ENCODE peak calls at places on chromosomes 4 and X, in seven cellular contexts. Q is A549; T is activated CD4-positive, alpha-beta T cell treated with anti-CD3 and anti-CD28 coated beads, Interleukin-2, amount 50 U/mL, for 24 hours; Z is Peyer's patch; J is stimulated activated CD4-positive, alpha-beta T cell treated with anti-CD3 and anti-CD28 coated beads, Interleukin-15, amount 100 ng/mL, for 24 hours; L is HS-5; D is choroid plexus epithelial cell. W is an unnamed sample.
A peak's percentile ranks its signal among the peaks of the same experiment; 100 is the strongest.

GRCh38 chr4:89357787-89358186 is 50.2 kb upstream of the GPRIN3 start:
- DNase-seq in Q (no peak), T (no peak), Z (no peak), J (no peak), L (no peak), D (no peak), W (no peak)

GRCh38 chrX:120251471-120252011 is 929 bp downstream of the ZBTB33 start:
- DNase-seq in Q (peak; percentile 31), T (peak; percentile 0), Z (peak; percentile 54), J (peak; percentile 29), L (no peak), D (peak; percentile 23), W (no peak)

GRCh38 chr4:7354937-7355336 is 79.8 kb downstream of the PSAPL1 start:
- DNase-seq in Q (no peak), T (no peak), Z (no peak), J (no peak), L (no peak), D (no peak), W (no peak)

GRCh38 chr4:94408549-94409374 is 43.0 kb upstream of the PDLIM5 start:
- DNase-seq in Q (no peak), T (no peak), Z (no peak), J (no peak), L (no peak), D (peak; percentile 74), W (no peak)

GRCh38 chr4:1010522-1011021 is 854 bp upstream of the FGFRL1 start:
- DNase-seq in Q (no peak), T (peak; percentile 37), Z (peak; percentile 81), J (peak; percentile 82), L (no peak), D (peak; percentile 87), W (peak; percentile 54)

GRCh38 chr4:93201471-93201870 is 627.1 kb upstream of the ATOH1 start:
- DNase-seq in Q (no peak), T (no peak), Z (no peak), J (no peak), L (no peak), D (no peak), W (no peak)

GRCh38 chrX:2658585-2659292 is 32.4 kb upstream of the CD99 start:
- DNase-seq in Q (no peak), T (no peak), Z (no peak), J (no peak), L (no peak), D (no peak), W (no peak)

GRCh38 chr4:1727117-1728031 is 6.1 kb downstream of the TACC3 start:
- DNase-seq in Q (peak; percentile 56), T (no peak), Z (peak; percentile 81), J (no peak), L (peak; percentile 72), D (peak; percentile 81), W (no peak)

GRCh38 chr4:170423137-170423536 is 333.4 kb upstream of the AADAT start:
- DNase-seq in Q (no peak), T (no peak), Z (no peak), J (no peak), L (peak; percentile 89), D (peak; percentile 90), W (peak; percentile 30)

GRCh38 chrX:67613366-67613765 is 69.5 kb downstream of the AR start:
- DNase-seq in Q (no peak), T (no peak), Z (no peak), J (no peak), L (no peak), D (peak; percentile 39), W (no peak)

GRCh38 chr4:4507923-4508322 is 33.9 kb downstream of the STX18 start:
- DNase-seq in Q (peak; percentile 9), T (no peak), Z (no peak), J (no peak), L (no peak), D (peak; percentile 61), W (no peak)

GRCh38 chrX:1685460-1685859 is 70.6 kb downstream of the ASMT start:
- DNase-seq in Q (no peak), T (no peak), Z (no peak), J (no peak), L (no peak), D (no peak), W (no peak)

GRCh38 chr4:88870428-88870827 is 172.8 kb upstream of the NAP1L5 start:
- DNase-seq in Q (no peak), T (no peak), Z (no peak), J (no peak), L (no peak), D (no peak), W (no peak)

GRCh38 chrX:10404435-10404834 is 215.9 kb downstream of the MID1 start:
- DNase-seq in Q (no peak), T (no peak), Z (no peak), J (no peak), L (peak; percentile 46), D (peak; percentile 36), W (peak; percentile 41)

GRCh38 chr4:154836513-154836912 is 55.4 kb downstream of the RBM46 start:
- DNase-seq in Q (no peak), T (no peak), Z (no peak), J (no peak), L (no peak), D (no peak), W (no peak)

GRCh38 chr4:95367824-95368223 is 180.9 kb downstream of the UNC5C start:
- DNase-seq in Q (no peak), T (no peak), Z (no peak), J (no peak), L (no peak), D (no peak), W (no peak)

GRCh38 chr4:19831644-19832285 is 419.9 kb upstream of the SLIT2 start:
- DNase-seq in Q (no peak), T (no peak), Z (no peak), J (no peak), L (peak; percentile 6), D (no peak), W (no peak)

GRCh38 chrX:154596290-154596929 is 11.5 kb downstream of the CTAG1A start:
- DNase-seq in Q (no peak), T (no peak), Z (no peak), J (no peak), L (no peak), D (peak; percentile 55), W (no peak)

GRCh38 chrX:102345916-102346315 is 93.9 kb downstream of the NXF2B start:
- DNase-seq in Q (peak; percentile 2), T (peak; percentile 41), Z (peak; percentile 39), J (peak; percentile 67), L (no peak), D (peak; percentile 55), W (no peak)

GRCh38 chr4:125266901-125267601 is 47.7 kb upstream of the FAT4 start:
- DNase-seq in Q (no peak), T (no peak), Z (no peak), J (no peak), L (peak; percentile 61), D (peak; percentile 85), W (peak; percentile 28)

GRCh38 chr4:82223715-82224114 is 150.1 kb downstream of the HNRNPD start:
- DNase-seq in Q (no peak), T (no peak), Z (no peak), J (peak; percentile 13), L (no peak), D (peak; percentile 1), W (no peak)

GRCh38 chr4:6464842-6465588 is 7.4 kb downstream of the PPP2R2C start:
- DNase-seq in Q (peak; percentile 36), T (no peak), Z (no peak), J (no peak), L (no peak), D (no peak), W (no peak)

GRCh38 chr4:185520119-185520518 is 15.2 kb downstream of the PDLIM3 start:
- DNase-seq in Q (no peak), T (no peak), Z (no peak), J (no peak), L (no peak), D (peak; percentile 82), W (no peak)

GRCh38 chr4:185710487-185710995 is 101.5 kb downstream of the SORBS2 start:
- DNase-seq in Q (no peak), T (no peak), Z (no peak), J (no peak), L (no peak), D (no peak), W (no peak)

GRCh38 chrX:42151808-42152207 is 228.5 kb upstream of the CASK start:
- DNase-seq in Q (no peak), T (no peak), Z (no peak), J (no peak), L (peak; percentile 15), D (peak; percentile 10), W (no peak)

GRCh38 chr4:48706741-48707140 is 73.3 kb downstream of the FRYL start:
- DNase-seq in Q (no peak), T (no peak), Z (no peak), J (no peak), L (no peak), D (no peak), W (no peak)

GRCh38 chrX:78710146-78710545 is 37.4 kb upstream of the LPAR4 start:
- DNase-seq in Q (no peak), T (no peak), Z (no peak), J (no peak), L (no peak), D (no peak), W (peak; percentile 37)

GRCh38 chrX:17521871-17522693 is 147.1 kb downstream of the NHS start:
- DNase-seq in Q (peak; percentile 67), T (no peak), Z (no peak), J (no peak), L (no peak), D (peak; percentile 47), W (no peak)

GRCh38 chr4:168432419-168433146 is 47.7 kb downstream of the DDX60L start:
- DNase-seq in Q (no peak), T (no peak), Z (no peak), J (no peak), L (no peak), D (no peak), W (no peak)

GRCh38 chr4:10622728-10623127 is 61.8 kb downstream of the CLNK start:
- DNase-seq in Q (no peak), T (no peak), Z (no peak), J (no peak), L (no peak), D (peak; percentile 37), W (no peak)

GRCh38 chrX:31547416-31547815 is 475.6 kb upstream of the FTHL17 start:
- DNase-seq in Q (no peak), T (no peak), Z (no peak), J (no peak), L (no peak), D (no peak), W (no peak)

GRCh38 chr4:57110635-57111546 is 706 bp upstream of the IGFBP7 start:
- DNase-seq in Q (no peak), T (no peak), Z (peak; percentile 53), J (peak; percentile 5), L (no peak), D (peak; percentile 83), W (no peak)

GRCh38 chrX:113192418-113192817 is 351.8 kb upstream of the AMOT start:
- DNase-seq in Q (no peak), T (no peak), Z (no peak), J (no peak), L (no peak), D (no peak), W (no peak)